ENCODE peak calls at places on chromosomes 2 and 18, in seven cellular contexts. Q is GM12865, G is HFFc6, C is fibroblast of villous mesenchyme, I is fibroblast of the aortic adventitia, R is AG09319, T is prostate gland. N is an unnamed sample.

GRCh38 chr18:46418657-46419260 is 238.3 kb downstream of the LOXHD1 start:
- DNase-seq in I (peak), G (no peak), T (peak), C (no peak), Q (peak), R (no peak), N (no peak)

GRCh38 chr2:111046670-111047069 is 74.0 kb upstream of the BCL2L11 start:
- DNase-seq in C (no peak), G (no peak), R (no peak), T (no peak), I (no peak), Q (no peak), N (no peak)

GRCh38 chr2:197926673-197927072 is 122.3 kb downstream of the PLCL1 start:
- DNase-seq in R (no peak), Q (peak), C (no peak), G (no peak), I (peak), T (no peak), N (no peak)

GRCh38 chr2:526918-527317 is 150.3 kb downstream of the TMEM18 start:
- DNase-seq in R (no peak), I (no peak), Q (no peak), C (no peak), G (no peak), T (no peak), N (no peak)

GRCh38 chr2:197256771-197257170 is 53.8 kb downstream of the ANKRD44 start:
- DNase-seq in Q (no peak), I (no peak), R (no peak), C (no peak), T (no peak), G (no peak), N (no peak)

GRCh38 chr2:57516740-57517340 is 529.8 kb upstream of the VRK2 start:
- DNase-seq in R (peak), Q (peak), C (peak), I (peak), T (no peak), G (peak), N (peak)

GRCh38 chr2:191318037-191318728 is 73.0 kb downstream of the MYO1B start:
- DNase-seq in R (no peak), T (peak), Q (no peak), C (peak), I (peak), G (peak), N (peak)

GRCh38 chr18:74040459-74041332 is 106.9 kb downstream of the FBXO15 start:
- DNase-seq in C (peak), I (no peak), Q (peak), G (peak), R (no peak), T (no peak), N (no peak)

GRCh38 chr2:15919716-15920444 is 20.5 kb upstream of the MYCN start:
- DNase-seq in C (no peak), I (no peak), R (no peak), G (no peak), Q (no peak), T (no peak), N (no peak)

GRCh38 chr2:72950558-72951255 is 33.4 kb downstream of the EMX1 start:
- DNase-seq in C (no peak), R (no peak), I (no peak), T (no peak), Q (no peak), G (no peak), N (no peak)

GRCh38 chr2:57877811-57878572 is 168.6 kb upstream of the VRK2 start:
- DNase-seq in C (no peak), R (no peak), Q (no peak), I (no peak), T (no peak), G (no peak), N (no peak)

GRCh38 chr2:226652388-226652787 is 147.2 kb downstream of the IRS1 start:
- DNase-seq in I (peak), C (peak), G (peak), Q (peak), R (peak), T (no peak), N (peak)

GRCh38 chr18:80168982-80169381 is 59.9 kb downstream of the ADNP2 start:
- DNase-seq in R (no peak), C (no peak), Q (no peak), G (no peak), I (no peak), T (no peak), N (no peak)

GRCh38 chr2:12619975-12620374 is 96.8 kb upstream of the TRIB2 start:
- DNase-seq in C (peak), R (peak), T (no peak), Q (peak), G (peak), I (peak), N (peak)

GRCh38 chr2:128311216-128311754 is 7.4 kb downstream of the HS6ST1 start:
- DNase-seq in I (no peak), T (peak), R (no peak), Q (no peak), C (no peak), G (no peak), N (peak)

GRCh38 chr2:73415906-73416305 is 30.3 kb downstream of the ALMS1 start:
- DNase-seq in T (no peak), R (no peak), C (no peak), Q (no peak), I (peak), G (no peak), N (no peak)

GRCh38 chr2:218711550-218711929 is 905 bp downstream of the TTLL4 start:
- DNase-seq in T (no peak), G (no peak), I (peak), Q (no peak), R (no peak), C (peak), N (peak)

GRCh38 chr2:128638311-128638710 is 319.6 kb upstream of the HS6ST1 start:
- DNase-seq in I (no peak), C (no peak), G (no peak), Q (no peak), T (no peak), R (no peak), N (no peak)

GRCh38 chr2:221716434-221717303 is 144.6 kb upstream of the EPHA4 start:
- DNase-seq in Q (no peak), I (peak), R (no peak), G (no peak), C (peak), T (no peak), N (no peak)

GRCh38 chr2:46366675-46367067 is 69.5 kb downstream of the EPAS1 start:
- DNase-seq in G (no peak), Q (no peak), C (no peak), T (no peak), R (no peak), I (no peak), N (no peak)
- TF ChIP-seq CTCF in G (peak), Q (no peak), C (no peak), T (no peak), R (no peak), I (no peak), N (no peak)

GRCh38 chr2:47905454-47906260 is 641 bp downstream of the FBXO11 start:
- DNase-seq in I (peak), T (peak), R (no peak), C (peak), Q (peak), G (peak), N (peak)

GRCh38 chr2:47904903-47905453 is 1.3 kb downstream of the FBXO11 start:
- DNase-seq in R (no peak), I (no peak), G (no peak), Q (no peak), C (peak), T (peak), N (peak)

GRCh38 chr2:47906261-47907096 is at the start of gene FBXO11:
- DNase-seq in R (peak), G (peak), C (peak), Q (peak), I (peak), T (peak), N (peak)

GRCh38 chr2:47908682-47909081 is 2.4 kb upstream of the FBXO11 start:
- DNase-seq in T (no peak), C (no peak), R (no peak), Q (no peak), G (no peak), I (no peak), N (no peak)

DNA sequence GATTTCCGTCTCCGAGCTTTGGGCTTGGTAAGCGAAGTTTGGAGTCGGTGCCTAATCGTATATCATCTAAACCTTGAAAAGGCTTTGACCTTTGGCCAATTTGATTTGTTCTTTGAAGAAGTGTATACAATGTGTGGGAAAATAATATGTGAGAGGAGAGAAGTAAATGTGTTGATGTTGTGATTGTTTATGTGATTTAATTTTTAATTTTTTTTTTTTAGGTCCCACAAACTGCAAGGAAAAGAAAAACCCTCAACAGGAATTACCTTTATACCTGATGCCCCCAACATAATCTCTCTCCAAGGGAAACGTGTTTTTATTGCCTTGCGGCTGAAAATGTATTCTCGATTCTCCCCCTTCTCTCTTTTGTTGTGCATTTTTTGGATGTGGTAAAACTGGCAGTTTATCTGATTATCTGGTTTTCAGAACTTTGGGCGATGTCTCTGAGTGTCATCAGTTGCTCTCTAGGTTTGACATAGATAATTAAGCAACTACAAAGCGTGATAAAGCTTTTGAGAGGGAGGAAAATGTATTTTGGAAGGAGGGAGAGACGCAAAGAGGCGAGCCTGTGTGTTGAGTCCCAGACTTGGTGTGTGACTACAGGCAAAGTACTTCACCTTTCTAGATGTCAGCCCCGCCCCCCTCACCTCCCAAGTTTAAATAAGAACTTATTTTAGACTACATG is 941 bp upstream of the FBXO11 start:
- DNase-seq in R (no peak), T (peak), G (no peak), I (peak), C (peak), Q (peak), N (no peak)
- TF ChIP-seq CTCF in R (no peak), T (no peak), G (peak), I (no peak), C (no peak), Q (no peak), N (no peak)

GRCh38 chr18:67705748-67706147 is 189.2 kb upstream of the DSEL start:
- DNase-seq in I (no peak), T (no peak), Q (no peak), C (peak), G (no peak), R (no peak), N (no peak)
- TF ChIP-seq CTCF in I (no peak), T (no peak), Q (no peak), C (peak), G (peak), R (no peak), N (peak)

GRCh38 chr2:45750484-45750883 is 99.0 kb downstream of the PRKCE start:
- DNase-seq in T (no peak), I (no peak), C (no peak), Q (no peak), G (no peak), R (no peak), N (no peak)

GRCh38 chr2:45746888-45747287 is 95.4 kb downstream of the PRKCE start:
- DNase-seq in G (no peak), T (no peak), C (no peak), R (peak), I (no peak), Q (no peak), N (no peak)

GRCh38 chr2:45745231-45745630 is 93.8 kb downstream of the PRKCE start:
- DNase-seq in I (no peak), G (no peak), R (no peak), T (peak), C (no peak), Q (no peak), N (peak)

GRCh38 chr2:45748239-45748638 is 96.8 kb downstream of the PRKCE start:
- DNase-seq in I (peak), G (peak), C (peak), T (no peak), Q (no peak), R (peak), N (no peak)

DNA sequence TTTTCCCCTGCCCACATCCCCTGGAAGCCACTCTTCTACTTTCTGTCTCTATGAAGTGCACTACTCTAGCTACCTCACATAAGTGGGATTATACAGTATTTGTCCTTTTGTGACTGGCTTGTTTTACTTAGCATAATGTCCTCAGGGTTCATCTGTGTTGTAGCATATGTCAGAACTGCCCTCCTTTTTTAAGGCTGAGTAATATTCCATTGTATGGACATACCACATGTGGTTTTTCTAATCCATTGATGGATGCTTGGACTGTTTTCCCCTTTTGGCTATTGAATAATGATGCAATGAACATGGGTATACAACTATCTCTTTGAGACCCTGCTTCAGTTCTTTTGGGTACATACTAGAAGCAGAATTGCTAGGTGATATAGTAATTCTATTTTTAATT is 95.9 kb downstream of the PRKCE start:
- DNase-seq in G (no peak), C (no peak), Q (no peak), T (no peak), R (no peak), I (no peak), N (no peak)
- TF ChIP-seq CTCF in G (no peak), C (no peak), Q (no peak), T (no peak), R (no peak), I (no peak), N (no peak)